ENCODE peak calls at places on chromosomes 16 and 17, in five cellular contexts. A is heart right ventricle, W is OCI-LY7, T is A549, I is GM23338. N is an unnamed sample.

GRCh38 chr17:73227379-73227778 is 34.3 kb downstream of the CPSF4L start:
- DNase-seq in A (no peak), W (no peak), T (no peak), I (no peak), N (no peak)

GRCh38 chr17:56754523-56755208 is 79.1 kb downstream of the C17orf67 start:
- DNase-seq in A (no peak), W (no peak), T (peak; percentile 53), I (peak; percentile 33), N (peak; percentile 28)

GRCh38 chr17:59298512-59298911 is 32.9 kb upstream of the YPEL2 start:
- DNase-seq in A (no peak), W (no peak), T (no peak), I (no peak), N (no peak)

GRCh38 chr17:76240461-76241204 is at the start of gene RNF157:
- DNase-seq in A (peak; percentile 32), W (no peak), T (peak; percentile 60), I (peak; percentile 89), N (peak; percentile 48)

GRCh38 chr16:21619765-21620462 is 20.5 kb downstream of the METTL9 start:
- DNase-seq in A (no peak), W (no peak), T (no peak), I (no peak), N (no peak)

GRCh38 chr17:73639926-73640325 is 4.3 kb downstream of the SDK2 start:
- DNase-seq in A (no peak), W (no peak), T (no peak), I (no peak), N (no peak)

GRCh38 chr16:31179747-31180458 is at the start of gene FUS:
- DNase-seq in A (peak; percentile 90), W (peak; percentile 93), T (peak; percentile 93), I (peak; percentile 90), N (peak; percentile 84)

GRCh38 chr16:75218256-75219076 is at the start of gene CTRB1:
- DNase-seq in A (no peak), W (no peak), T (no peak), I (no peak), N (no peak)

GRCh38 chr17:77864234-77865108 is 94.0 kb upstream of the TNRC6C start:
- DNase-seq in A (no peak), W (peak; percentile 48), T (no peak), I (no peak), N (no peak)

GRCh38 chr17:78818152-78818846 is 22.3 kb downstream of the USP36 start:
- DNase-seq in A (no peak), W (no peak), T (no peak), I (no peak), N (no peak)

GRCh38 chr16:50367777-50368409 is 895 bp downstream of the BRD7 start:
- DNase-seq in A (no peak), W (no peak), T (no peak), I (peak; percentile 33), N (peak; percentile 25)

GRCh38 chr17:55706808-55707773 is 15.6 kb downstream of the TMEM100 start:
- DNase-seq in A (no peak), W (no peak), T (no peak), I (peak; percentile 51), N (no peak)

GRCh38 chr17:74150428-74151025 is 53.0 kb upstream of the RPL38 start:
- DNase-seq in A (no peak), W (no peak), T (no peak), I (no peak), N (no peak)

GRCh38 chr17:76383645-76384221 is 676 bp upstream of the SPHK1 start:
- DNase-seq in A (peak; percentile 66), W (peak; percentile 63), T (peak; percentile 66), I (peak; percentile 66), N (peak; percentile 53)

GRCh38 chr17:66580601-66581385 is 254.1 kb upstream of the CACNG5 start:
- DNase-seq in A (peak; percentile 42), W (no peak), T (no peak), I (no peak), N (peak; percentile 31)

GRCh38 chr17:78358538-78359215 is 1.2 kb downstream of the SOCS3 start:
- DNase-seq in A (no peak), W (no peak), T (peak; percentile 82), I (peak; percentile 67), N (no peak)

GRCh38 chr17:18206962-18207361 is 18.5 kb upstream of the LLGL1 start:
- DNase-seq in A (no peak), W (no peak), T (no peak), I (no peak), N (no peak)

GRCh38 chr16:11484691-11485258 is 101.9 kb downstream of the LITAF start:
- DNase-seq in A (no peak), W (no peak), T (no peak), I (no peak), N (no peak)

GRCh38 chr16:75105306-75106061 is 11.1 kb downstream of the LDHD start:
- DNase-seq in A (peak; percentile 66), W (peak; percentile 50), T (no peak), I (no peak), N (no peak)

GRCh38 chr17:16974569-16975265 is 2.8 kb upstream of the TNFRSF13B start:
- DNase-seq in A (no peak), W (no peak), T (no peak), I (no peak), N (no peak)

GRCh38 chr17:17740627-17741237 is 59.5 kb downstream of the RAI1 start:
- DNase-seq in A (no peak), W (no peak), T (no peak), I (no peak), N (no peak)

GRCh38 chr17:14813649-14814048 is 451.5 kb downstream of the PMP22 start:
- DNase-seq in A (no peak), W (peak; percentile 68), T (peak; percentile 52), I (peak; percentile 95), N (peak; percentile 9)

GRCh38 chr16:71852146-71852545 is 6.4 kb downstream of the ATXN1L start:
- DNase-seq in A (no peak), W (no peak), T (no peak), I (no peak), N (no peak)

GRCh38 chr16:68921654-68922053 is 78.3 kb downstream of the TANGO6 start:
- DNase-seq in A (no peak), W (no peak), T (peak; percentile 90), I (no peak), N (peak; percentile 51)

DNA sequence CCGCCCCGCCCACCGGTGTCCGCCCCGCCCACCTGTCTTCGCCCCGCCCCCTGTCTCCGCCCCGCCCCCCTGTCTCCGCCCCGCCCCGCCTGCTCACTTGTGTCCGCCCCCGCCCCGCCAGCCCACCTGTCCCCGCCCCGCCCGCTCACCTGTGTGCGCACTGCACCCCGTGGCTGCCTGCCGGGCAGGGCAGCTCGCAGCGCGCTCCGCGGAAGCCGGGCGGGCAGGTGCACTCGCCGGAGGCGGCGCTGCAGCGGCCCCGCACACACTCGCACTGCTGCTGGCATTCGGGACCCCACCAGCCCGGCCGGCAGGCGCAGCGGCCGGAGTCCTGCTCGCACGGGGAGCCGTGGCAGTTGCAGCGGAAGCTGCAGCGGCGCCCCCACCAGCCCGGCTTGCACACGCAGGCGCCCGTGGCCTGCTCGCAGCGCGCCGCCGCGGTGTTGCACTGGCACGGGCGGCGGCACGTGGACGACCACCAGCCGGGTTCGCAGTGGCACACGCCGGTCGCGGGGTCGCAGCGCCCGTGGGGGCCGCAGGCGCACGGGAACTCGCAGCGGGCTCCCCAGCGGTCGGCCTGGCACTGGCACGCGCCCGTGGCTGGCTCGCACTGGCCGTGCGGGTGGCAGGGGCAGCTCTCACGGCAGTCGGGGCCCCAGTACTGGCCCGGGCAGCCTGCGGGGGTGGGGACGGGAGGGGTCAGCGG is 2.1 kb downstream of the SCARF1 start:
- DNase-seq in A (no peak), W (peak; percentile 77), T (peak; percentile 49), I (peak; percentile 96), N (no peak)
- H3K4me3 ChIP-seq in A (peak overlapping the region; percentile 37), W (peak overlapping the region; percentile 66), T (peak overlapping the region; percentile 88), I (peak overlapping the region; percentile 62), N (no peak overlapping the region)

DNA sequence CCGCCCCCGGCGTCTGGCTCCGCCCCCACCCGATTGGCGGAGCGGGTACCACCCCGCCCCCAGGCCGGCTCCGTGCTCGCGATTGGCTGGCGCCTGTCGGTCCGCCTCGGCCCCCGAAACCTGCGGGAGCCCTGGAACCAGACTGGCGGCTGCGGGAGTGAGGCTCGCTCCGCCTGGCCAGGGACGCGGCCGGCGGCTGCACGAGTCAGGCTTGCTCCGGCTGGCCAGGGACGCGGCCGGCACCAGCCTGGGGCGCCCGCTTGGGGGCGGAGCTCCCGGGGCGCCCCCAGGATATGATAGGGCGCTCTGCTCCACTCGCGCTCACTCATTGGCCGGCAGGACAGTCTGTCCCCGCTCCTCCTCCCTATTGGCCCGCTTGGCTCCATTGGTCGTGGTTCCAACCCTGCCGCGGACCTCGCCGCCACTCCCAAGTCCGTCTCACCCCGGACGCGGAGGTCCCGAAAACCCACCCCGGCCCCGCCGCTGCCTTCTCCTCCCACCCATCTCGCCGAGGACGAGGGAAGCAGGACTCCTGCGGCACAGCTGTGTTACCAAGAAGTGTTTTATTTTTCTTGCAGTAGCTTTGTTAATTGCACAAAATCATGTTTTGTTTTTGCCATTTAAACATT is 340 bp upstream of the ROGDI start:
- DNase-seq in A (peak; percentile 94), W (peak; percentile 91), T (peak; percentile 91), I (peak; percentile 96), N (peak; percentile 87)
- TF ChIP-seq CTCF in A (peak; percentile 34), W (no peak), T (no peak), I (no peak), N (no peak)

GRCh38 chr17:43410557-43411368 is 12.0 kb downstream of the ARL4D start:
- DNase-seq in A (no peak), W (no peak), T (no peak), I (no peak), N (no peak)
- H3K4me3 ChIP-seq in A (no peak overlapping the region), W (no peak overlapping the region), T (no peak overlapping the region), I (no peak overlapping the region), N (no peak overlapping the region)

DNA sequence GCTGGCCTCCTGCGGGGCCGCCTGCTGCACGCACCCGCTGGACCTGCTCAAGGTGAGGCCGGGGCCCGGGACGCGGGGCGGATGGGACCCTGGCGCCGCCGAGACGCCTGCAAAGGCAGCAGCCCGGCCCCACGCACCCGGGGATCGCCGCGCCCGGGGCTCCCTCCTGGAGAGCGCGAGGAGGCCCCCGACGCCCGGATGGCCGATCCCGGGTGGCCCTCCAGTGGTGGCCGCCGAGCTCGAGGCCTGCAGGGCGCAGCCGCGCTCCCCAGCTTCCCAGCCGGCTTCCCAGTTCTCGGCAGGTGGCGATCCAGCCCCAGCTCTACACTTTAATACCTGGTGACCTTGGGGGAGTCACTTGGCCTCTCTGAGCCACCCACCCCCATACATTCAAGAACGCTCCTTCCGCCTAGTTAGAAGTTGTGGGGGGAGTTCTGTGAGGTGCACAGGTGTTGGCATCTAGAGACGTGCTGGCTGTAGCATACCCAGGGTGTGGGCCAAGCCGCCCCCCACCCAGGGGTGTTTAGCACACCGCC is 452 bp downstream of the SLC25A10 start:
- DNase-seq in A (no peak), W (peak; percentile 62), T (peak; percentile 63), I (no peak), N (no peak)
- TF ChIP-seq CTCF in A (peak; percentile 20), W (peak; percentile 40), T (peak; percentile 38), I (peak; percentile 20), N (no peak)

DNA sequence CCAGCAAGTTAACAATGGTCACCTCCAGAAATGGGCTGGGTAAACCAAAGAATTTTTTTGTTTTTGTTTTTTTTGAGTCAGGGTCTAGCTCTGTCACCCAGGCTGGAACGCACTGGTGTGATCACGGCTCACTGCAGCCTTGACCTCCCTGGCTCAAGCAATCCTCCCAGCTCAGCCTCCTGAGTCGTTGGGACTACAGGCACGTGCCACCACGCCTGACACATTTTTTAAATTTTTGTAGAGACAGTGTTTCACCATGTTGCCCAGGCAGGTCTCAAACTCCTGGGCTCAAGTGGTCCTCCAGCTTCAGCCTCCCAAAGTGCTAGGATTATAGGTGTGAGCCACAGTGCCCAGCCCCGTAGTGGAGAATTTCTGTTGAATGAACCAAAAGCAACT is 1.7 kb downstream of the SPSB3 start:
- DNase-seq in A (no peak), W (no peak), T (no peak), I (no peak), N (no peak)
- H3K4me3 ChIP-seq in A (no peak overlapping the region), W (no peak overlapping the region), T (no peak overlapping the region), I (no peak overlapping the region), N (no peak overlapping the region)

N was measured in fibroblast of mammary gland.